ENCODE peak calls at places on chromosomes 2 and 18, in six cellular contexts. S, V, Q, P, N and L are unnamed samples.

GRCh38 chr18:70047931-70048603 is 100.4 kb upstream of the CD226 start:
- DNase-seq in S (peak; percentile 83), V (no peak), Q (no peak), P (no peak), N (peak; percentile 38), L (peak; percentile 55)

GRCh38 chr2:144211065-144211464 is 308.9 kb downstream of the ZEB2 start:
- DNase-seq in S (no peak), V (no peak), Q (no peak), P (no peak), N (no peak), L (no peak)

GRCh38 chr2:238466242-238466598 is 39.5 kb downstream of the ASB1 start:
- DNase-seq in S (no peak), V (no peak), Q (no peak), P (no peak), N (peak; percentile 8), L (no peak)

GRCh38 chr2:231709636-231709980 is 1.3 kb downstream of the PTMA start:
- DNase-seq in S (peak; percentile 36), V (peak; percentile 78), Q (no peak), P (no peak), N (no peak), L (no peak)

GRCh38 chr2:124985210-124985760 is 960.2 kb downstream of the CNTNAP5 start:
- DNase-seq in S (peak; percentile 1), V (no peak), Q (no peak), P (no peak), N (peak; percentile 4), L (no peak)

GRCh38 chr18:8766576-8767253 is 61.4 kb downstream of the MTCL1 start:
- DNase-seq in S (no peak), V (no peak), Q (no peak), P (no peak), N (no peak), L (no peak)

GRCh38 chr2:157788201-157788600 is 87.9 kb downstream of the ACVR1 start:
- DNase-seq in S (no peak), V (no peak), Q (no peak), P (no peak), N (no peak), L (no peak)

GRCh38 chr2:175597286-175597685 is 404.8 kb downstream of the LNPK start:
- DNase-seq in S (no peak), V (no peak), Q (no peak), P (no peak), N (no peak), L (no peak)

GRCh38 chr2:201966691-201967388 is 66.8 kb upstream of the FZD7 start:
- DNase-seq in S (no peak), V (no peak), Q (no peak), P (no peak), N (peak; percentile 6), L (no peak)

GRCh38 chr2:172562298-172562697 is 6.4 kb downstream of the PDK1 start:
- DNase-seq in S (no peak), V (no peak), Q (no peak), P (no peak), N (no peak), L (no peak)

GRCh38 chr2:233115761-233116160 is 55.6 kb downstream of the INPP5D start:
- DNase-seq in S (no peak), V (no peak), Q (no peak), P (no peak), N (no peak), L (no peak)
- H3K4me1 ChIP-seq in S (no peaks in the 10 kb centered on the region), V (no peaks in the 10 kb centered on the region), Q (peaks cover 2% of the 10 kb centered on the region), P (peaks cover 6% of the 10 kb centered on the region), N (peaks cover 4% of the 10 kb centered on the region), L (no peaks in the 10 kb centered on the region)

GRCh38 chr2:18596993-18597392 is 7.6 kb upstream of the NT5C1B start:
- DNase-seq in S (no peak), V (no peak), Q (no peak), P (no peak), N (no peak), L (no peak)
- H3K27ac ChIP-seq in S (no peak overlapping the region), V (no peak overlapping the region), Q (no peak overlapping the region), P (no peak overlapping the region), N (no peak overlapping the region), L (no peak overlapping the region)

GRCh38 chr2:80420530-80421208 is 116.1 kb upstream of the LRRTM1 start:
- DNase-seq in S (no peak), V (no peak), Q (no peak), P (no peak), N (no peak), L (no peak)
- TF ChIP-seq CTCF in S (no peak), V (no peak), Q (no peak), P (no peak), N (no peak), L (no peak)

GRCh38 chr2:42115588-42115987 is 53.6 kb upstream of the EML4 start:
- DNase-seq in S (no peak), V (no peak), Q (no peak), P (no peak), N (no peak), L (no peak)
- H3K4me1 ChIP-seq in S (peaks cover 13% of the 10 kb centered on the region), V (no peaks in the 10 kb centered on the region), Q (no peaks in the 10 kb centered on the region), P (peaks cover 23% of the 10 kb centered on the region), N (peaks cover 36% of the 10 kb centered on the region), L (peaks cover 10% of the 10 kb centered on the region)

GRCh38 chr2:56519806-56520205 is 336.0 kb downstream of the CCDC85A start:
- DNase-seq in S (no peak), V (no peak), Q (no peak), P (no peak), N (peak; percentile 10), L (no peak)

GRCh38 chr2:56523815-56524214 is 340.0 kb downstream of the CCDC85A start:
- DNase-seq in S (no peak), V (no peak), Q (no peak), P (no peak), N (peak; percentile 36), L (no peak)

GRCh38 chr2:56522605-56523089 is 338.9 kb downstream of the CCDC85A start:
- DNase-seq in S (no peak), V (no peak), Q (no peak), P (no peak), N (peak; percentile 88), L (no peak)
- H3K27ac ChIP-seq in S (no peak overlapping the region), V (peak overlapping the region; percentile 35), Q (no peak overlapping the region), P (no peak overlapping the region), N (peak overlapping the region; percentile 86), L (no peak overlapping the region)

DNA sequence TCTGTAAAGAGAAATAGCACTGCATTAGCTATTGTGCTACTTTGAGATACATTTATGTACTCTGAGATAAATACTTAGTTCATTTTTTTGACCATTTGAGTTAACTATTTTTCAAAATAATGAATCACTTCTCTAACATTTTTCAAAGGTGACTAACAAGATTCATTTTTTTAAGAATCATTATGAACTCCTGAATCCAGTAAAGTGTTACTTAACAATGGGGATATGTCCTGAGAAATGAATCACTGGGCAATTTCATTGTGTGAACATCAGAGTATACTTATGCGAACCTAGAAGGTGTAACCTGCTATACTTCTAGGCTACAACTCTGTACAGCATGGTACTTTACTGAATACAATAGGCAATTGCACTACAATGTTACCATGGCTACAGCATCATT is 355.8 kb downstream of the ARL6IP6 start:
- DNase-seq in S (peak; percentile 36), V (no peak), Q (no peak), P (no peak), N (peak; percentile 5), L (peak; percentile 5)
- TF ChIP-seq CTCF in S (no peak), V (no peak), Q (no peak), P (no peak), N (no peak), L (no peak)

GRCh38 chr2:62792408-62792807 is 86.9 kb downstream of the EHBP1 start:
- DNase-seq in S (no peak), V (no peak), Q (no peak), P (no peak), N (no peak), L (no peak)

GRCh38 chr2:62789518-62789917 is 84.0 kb downstream of the EHBP1 start:
- DNase-seq in S (no peak), V (no peak), Q (no peak), P (no peak), N (no peak), L (no peak)

GRCh38 chr2:62787381-62787780 is 81.9 kb downstream of the EHBP1 start:
- DNase-seq in S (peak; percentile 20), V (no peak), Q (no peak), P (no peak), N (peak; percentile 59), L (no peak)

GRCh38 chr2:62793213-62793612 is 87.7 kb downstream of the EHBP1 start:
- DNase-seq in S (no peak), V (no peak), Q (no peak), P (no peak), N (no peak), L (no peak)

DNA sequence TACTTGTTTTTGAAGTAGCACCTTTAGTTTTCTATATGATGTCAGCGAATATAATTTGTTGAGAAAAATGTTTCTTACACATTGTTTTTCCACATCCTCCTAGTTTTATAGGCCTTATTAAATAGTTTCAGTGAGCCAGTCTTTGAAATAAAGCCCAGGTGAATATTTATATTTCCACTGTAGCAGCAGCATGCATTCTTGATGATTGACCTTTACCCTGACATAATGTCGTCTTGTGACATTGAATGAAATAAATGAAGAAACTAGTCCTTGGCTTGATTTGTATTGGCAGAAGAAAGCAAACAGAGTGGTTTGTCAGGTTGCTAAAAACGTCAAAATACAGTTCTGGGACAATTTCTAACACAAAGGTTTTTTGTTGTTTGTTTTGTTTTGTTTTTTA is 84.4 kb downstream of the EHBP1 start:
- DNase-seq in S (no peak), V (no peak), Q (no peak), P (no peak), N (no peak), L (no peak)
- H3K4me1 ChIP-seq in S (peaks cover 8% of the 10 kb centered on the region), V (no peaks in the 10 kb centered on the region), Q (no peaks in the 10 kb centered on the region), P (no peaks in the 10 kb centered on the region), N (peaks cover 15% of the 10 kb centered on the region), L (peaks cover 22% of the 10 kb centered on the region)